ENCODE peak calls at places on chromosomes 4 and X, in six cellular contexts. H, R, U, N, W and S are unnamed samples.

GRCh38 chr4:129358571-129358970 is 262.6 kb downstream of the C4orf33 start:
- DNase-seq in W (no peak), R (peak), U (peak), H (no peak), N (peak), S (peak)

GRCh38 chr4:140739971-140740370 is 16.2 kb downstream of the TBC1D9 start:
- DNase-seq in H (no peak), U (no peak), R (no peak), W (no peak), N (no peak), S (no peak)

GRCh38 chr4:141643557-141643956 is 7.2 kb downstream of the IL15 start:
- DNase-seq in W (no peak), H (no peak), U (no peak), R (peak), N (no peak), S (peak)

GRCh38 chrX:115494133-115494532 is 66.8 kb upstream of the PLS3 start:
- DNase-seq in W (no peak), R (peak), U (no peak), H (no peak), N (no peak), S (no peak)

GRCh38 chrX:103640401-103641155 is 11.8 kb downstream of the TCEAL1 start:
- DNase-seq in W (no peak), U (no peak), H (no peak), R (peak), N (no peak), S (no peak)

GRCh38 chrX:87338510-87338909 is 179.1 kb upstream of the KLHL4 start:
- DNase-seq in R (peak), H (no peak), N (peak), U (peak), W (no peak), S (peak)

GRCh38 chr4:149521611-149522010 is 294.0 kb downstream of the IQCM start:
- DNase-seq in W (no peak), U (no peak), N (no peak), H (no peak), R (no peak), S (peak)

GRCh38 chrX:68978211-68978780 is 149.5 kb downstream of the EFNB1 start:
- DNase-seq in H (peak), R (peak), W (no peak), N (peak), U (no peak), S (no peak)

GRCh38 chrX:19893722-19894121 is 6.3 kb upstream of the SH3KBP1 start:
- DNase-seq in N (peak), H (no peak), U (no peak), W (no peak), R (peak), S (no peak)

GRCh38 chr4:101345271-101345595 is 2.1 kb downstream of the PPP3CA start:
- DNase-seq in W (no peak), N (no peak), H (no peak), U (peak), R (peak), S (no peak)

GRCh38 chrX:46849933-46850332 is 13.1 kb downstream of the RP2 start:
- DNase-seq in R (peak), U (no peak), W (no peak), N (no peak), H (no peak), S (no peak)

GRCh38 chr4:21790437-21791029 is 158.0 kb downstream of the KCNIP4 start:
- DNase-seq in U (peak), H (no peak), W (no peak), N (peak), R (peak), S (no peak)

GRCh38 chr4:11367371-11367770 is 61.3 kb downstream of the HS3ST1 start:
- DNase-seq in N (peak), R (peak), W (no peak), U (no peak), H (peak), S (no peak)

GRCh38 chr4:29307755-29308154 is 1412.4 kb upstream of the PCDH7 start:
- DNase-seq in R (no peak), W (no peak), H (no peak), N (no peak), U (no peak), S (no peak)
- TF ChIP-seq CTCF in R (no peak), W (no peak), H (no peak), N (no peak), U (no peak), S (no peak)

GRCh38 chr4:26175905-26176304 is 144.9 kb upstream of the RBPJ start:
- DNase-seq in H (no peak), W (no peak), R (no peak), N (no peak), U (no peak), S (no peak)

GRCh38 chr4:26181616-26182015 is 139.2 kb upstream of the RBPJ start:
- DNase-seq in N (no peak), H (no peak), R (peak), W (no peak), U (no peak), S (no peak)

GRCh38 chr4:26176621-26177121 is 144.1 kb upstream of the RBPJ start:
- DNase-seq in U (no peak), N (peak), R (peak), W (no peak), H (no peak), S (peak)

GRCh38 chr4:26178874-26179273 is 141.9 kb upstream of the RBPJ start:
- DNase-seq in R (no peak), H (peak), U (peak), W (no peak), N (no peak), S (no peak)

DNA sequence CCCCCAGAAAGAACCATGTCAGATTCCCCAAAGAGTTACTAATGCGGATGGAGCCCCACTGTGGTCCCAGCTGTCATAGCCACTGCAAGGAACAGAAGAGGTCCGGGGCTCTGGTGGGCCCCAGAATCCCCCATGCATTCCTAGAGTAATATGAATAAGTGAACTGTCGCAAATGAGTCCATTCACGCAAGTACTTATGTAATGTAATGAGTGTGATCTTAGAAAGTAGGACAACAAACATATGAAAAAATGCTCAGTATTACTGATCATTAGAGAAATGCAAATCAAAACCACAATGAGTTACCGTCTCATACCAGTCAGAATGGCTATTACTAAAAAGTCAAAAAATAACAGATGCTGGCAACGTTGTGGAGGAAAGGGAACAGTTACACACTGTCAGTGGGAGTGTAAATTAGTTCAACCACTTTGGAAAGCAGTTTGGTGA is 141.5 kb upstream of the RBPJ start:
- DNase-seq in R (no peak), H (no peak), W (no peak), N (no peak), U (no peak), S (no peak)
- TF ChIP-seq CTCF in R (no peak), H (no peak), W (no peak), N (no peak), U (no peak), S (no peak)

DNA sequence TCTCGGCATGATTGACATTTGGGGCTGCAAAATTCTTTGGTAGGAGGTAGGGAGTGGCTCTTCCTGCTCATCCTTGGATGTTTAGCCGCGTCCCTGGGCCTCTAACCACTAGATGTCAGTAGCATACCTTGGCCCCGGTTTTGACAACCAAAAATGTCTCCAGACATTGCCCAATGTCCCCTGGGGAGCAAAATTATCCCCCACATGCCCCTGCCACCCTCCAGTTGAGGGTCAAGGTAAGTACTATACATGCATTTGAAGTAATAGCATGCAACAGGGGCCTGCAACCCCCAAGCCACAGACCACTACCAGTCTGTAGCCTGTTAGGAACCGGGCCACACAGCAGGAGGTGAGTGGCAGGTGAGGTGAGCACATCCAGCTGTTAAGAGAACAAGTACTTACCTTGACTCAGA is 17.6 kb upstream of the KIAA1210 start:
- DNase-seq in N (peak), R (peak), H (no peak), U (peak), W (no peak), S (peak)
- TF ChIP-seq CTCF in N (peak), R (peak), H (no peak), U (peak), W (no peak), S (no peak)

GRCh38 chr4:183286590-183287308 is 33.3 kb downstream of the CLDN22 start:
- DNase-seq in R (no peak), H (no peak), U (no peak), W (no peak), N (no peak), S (no peak)
- TF ChIP-seq CTCF in R (no peak), H (no peak), U (no peak), W (no peak), N (no peak), S (no peak)

GRCh38 chr4:160038560-160038959 is 935.7 kb downstream of the RAPGEF2 start:
- DNase-seq in U (peak), R (no peak), W (no peak), N (peak), H (no peak), S (peak)

DNA sequence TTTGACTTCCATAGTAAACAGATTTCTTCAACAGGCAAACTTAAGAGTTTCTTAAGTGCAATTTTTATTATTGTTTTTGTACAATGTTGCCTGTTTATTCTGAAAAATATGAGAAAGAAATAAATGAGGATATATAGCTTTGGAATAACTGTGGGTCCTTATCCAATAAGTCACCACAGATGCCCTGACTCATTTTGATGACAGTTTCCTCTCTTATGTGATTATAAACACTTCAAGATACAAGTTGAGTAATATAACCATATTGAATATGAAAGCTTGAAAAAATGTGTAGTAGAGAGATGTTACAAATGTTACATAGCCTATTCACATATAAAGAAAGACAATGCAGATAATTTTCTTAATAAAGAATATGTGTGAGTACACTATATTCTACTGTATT is 931.6 kb downstream of the RAPGEF2 start:
- DNase-seq in W (no peak), U (no peak), R (no peak), N (no peak), H (no peak), S (no peak)
- TF ChIP-seq CTCF in W (no peak), U (no peak), R (no peak), N (no peak), H (no peak), S (no peak)

DNA sequence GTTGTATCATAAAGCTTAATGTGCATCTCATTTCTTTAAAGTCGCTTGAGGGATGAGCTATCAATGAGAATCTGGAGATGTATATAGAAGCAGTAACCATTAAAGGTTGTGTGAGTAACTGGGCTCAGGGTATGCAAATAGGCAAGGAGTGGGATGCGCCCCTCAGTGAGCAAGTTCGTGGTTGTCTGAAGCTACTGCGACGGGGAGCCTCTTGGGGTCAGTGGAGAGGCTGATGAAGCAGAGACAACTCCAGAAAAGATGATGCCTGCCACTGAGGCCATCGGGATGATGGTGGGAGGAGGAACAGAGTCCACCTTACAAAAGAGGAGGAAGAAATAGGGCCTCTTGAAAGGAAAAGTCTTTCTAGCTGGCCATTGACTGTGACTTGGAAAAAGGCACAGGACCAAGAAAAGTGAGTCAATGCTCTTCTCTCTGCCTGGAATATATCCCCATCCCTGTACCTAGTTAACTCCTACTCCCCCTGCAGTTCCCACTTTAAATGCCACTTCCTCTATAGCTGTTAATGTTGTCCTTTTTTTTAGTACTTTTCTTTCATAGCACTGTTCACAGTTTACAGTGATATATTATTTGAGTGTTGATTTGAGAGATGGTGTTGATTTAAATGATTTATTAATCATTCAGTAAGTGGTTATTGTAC is 51.4 kb upstream of the LSM6 start:
- DNase-seq in R (no peak), W (no peak), N (no peak), H (no peak), U (peak), S (no peak)
- TF ChIP-seq CTCF in R (no peak), W (no peak), N (no peak), H (no peak), U (no peak), S (no peak)